ENCODE peak calls at places on chromosome 22, in five cellular contexts. One of them, this sample, is unnamed.

GRCh38 chr22:48335442-48336139 is 1492.1 kb downstream of the BRD1 start:
- DNase-seq in H1: no peak
- DNase-seq in prostate gland: no peak
- DNase-seq in fibroblast of the aortic adventitia: no peak
- DNase-seq in upper lobe of right lung: no peak
- DNase-seq in this sample: peak

GRCh38 chr22:25202290-25202921 is 2.7 kb downstream of the CRYBB3 start:
- DNase-seq in H1: peak
- DNase-seq in prostate gland: peak
- DNase-seq in fibroblast of the aortic adventitia: peak
- DNase-seq in upper lobe of right lung: peak
- DNase-seq in this sample: peak

GRCh38 chr22:47449508-47450270 is 687.2 kb downstream of the TBC1D22A start:
- DNase-seq in H1: no peak
- DNase-seq in prostate gland: no peak
- DNase-seq in fibroblast of the aortic adventitia: no peak
- DNase-seq in upper lobe of right lung: no peak
- DNase-seq in this sample: no peak

GRCh38 chr22:19717181-19717580 is 2.9 kb downstream of the SEPTIN5 start:
- DNase-seq in H1: no peak
- DNase-seq in prostate gland: no peak
- DNase-seq in fibroblast of the aortic adventitia: no peak
- DNase-seq in upper lobe of right lung: no peak
- DNase-seq in this sample: no peak

GRCh38 chr22:37496651-37497599 is 10.7 kb upstream of the MFNG start:
- DNase-seq in H1: no peak
- DNase-seq in prostate gland: no peak
- DNase-seq in fibroblast of the aortic adventitia: peak
- DNase-seq in upper lobe of right lung: no peak
- DNase-seq in this sample: peak

GRCh38 chr22:35301370-35301874 is 1.7 kb downstream of the TOM1 start:
- DNase-seq in H1: no peak
- DNase-seq in prostate gland: no peak
- DNase-seq in fibroblast of the aortic adventitia: peak
- DNase-seq in upper lobe of right lung: peak
- DNase-seq in this sample: peak

GRCh38 chr22:45997077-45997774 is 20.3 kb upstream of the WNT7B start:
- DNase-seq in H1: no peak
- DNase-seq in prostate gland: peak
- DNase-seq in fibroblast of the aortic adventitia: peak
- DNase-seq in upper lobe of right lung: peak
- DNase-seq in this sample: peak

GRCh38 chr22:36068776-36069344 is 40.2 kb upstream of the RBFOX2 start:
- DNase-seq in H1: no peak
- DNase-seq in prostate gland: no peak
- DNase-seq in fibroblast of the aortic adventitia: no peak
- DNase-seq in upper lobe of right lung: no peak
- DNase-seq in this sample: no peak

GRCh38 chr22:37740455-37741311 is 43.8 kb downstream of the TRIOBP start:
- DNase-seq in H1: no peak
- DNase-seq in prostate gland: no peak
- DNase-seq in fibroblast of the aortic adventitia: no peak
- DNase-seq in upper lobe of right lung: no peak
- DNase-seq in this sample: no peak

GRCh38 chr22:38124236-38124974 is 13.9 kb upstream of the BAIAP2L2 start:
- DNase-seq in H1: no peak
- DNase-seq in prostate gland: no peak
- DNase-seq in fibroblast of the aortic adventitia: no peak
- DNase-seq in upper lobe of right lung: no peak
- DNase-seq in this sample: no peak

GRCh38 chr22:20149257-20150250 is 1.3 kb downstream of the CCDC188 start:
- DNase-seq in H1: no peak
- DNase-seq in prostate gland: no peak
- DNase-seq in fibroblast of the aortic adventitia: no peak
- DNase-seq in upper lobe of right lung: no peak
- DNase-seq in this sample: no peak

GRCh38 chr22:20551805-20552449 is 44.5 kb downstream of the MED15 start:
- DNase-seq in H1: no peak
- DNase-seq in prostate gland: no peak
- DNase-seq in fibroblast of the aortic adventitia: peak
- DNase-seq in upper lobe of right lung: no peak
- DNase-seq in this sample: peak

GRCh38 chr22:17770180-17771077 is 3.8 kb downstream of the BID start:
- DNase-seq in H1: peak
- DNase-seq in prostate gland: no peak
- DNase-seq in fibroblast of the aortic adventitia: no peak
- DNase-seq in upper lobe of right lung: no peak
- DNase-seq in this sample: no peak

GRCh38 chr22:20463324-20464095 is 25.9 kb upstream of the SCARF2 start:
- DNase-seq in H1: no peak
- DNase-seq in prostate gland: no peak
- DNase-seq in fibroblast of the aortic adventitia: no peak
- DNase-seq in upper lobe of right lung: peak
- DNase-seq in this sample: no peak

GRCh38 chr22:27461470-27461869 is 340.1 kb downstream of the MN1 start:
- DNase-seq in H1: no peak
- DNase-seq in prostate gland: no peak
- DNase-seq in fibroblast of the aortic adventitia: peak
- DNase-seq in upper lobe of right lung: no peak
- DNase-seq in this sample: peak

GRCh38 chr22:25714739-25715138 is 27.2 kb upstream of the MYO18B start:
- DNase-seq in H1: no peak
- DNase-seq in prostate gland: no peak
- DNase-seq in fibroblast of the aortic adventitia: no peak
- DNase-seq in upper lobe of right lung: no peak
- DNase-seq in this sample: no peak

GRCh38 chr22:20159088-20159487 is 8.2 kb upstream of the CCDC188 start:
- DNase-seq in H1: peak
- DNase-seq in prostate gland: no peak
- DNase-seq in fibroblast of the aortic adventitia: no peak
- DNase-seq in upper lobe of right lung: no peak
- DNase-seq in this sample: no peak

GRCh38 chr22:26669060-26669481 is 11.7 kb downstream of the MIAT start:
- DNase-seq in H1: peak
- DNase-seq in prostate gland: no peak
- DNase-seq in fibroblast of the aortic adventitia: no peak
- DNase-seq in upper lobe of right lung: no peak
- DNase-seq in this sample: peak

GRCh38 chr22:37045958-37046357 is 5.6 kb upstream of the KCTD17 start:
- DNase-seq in H1: no peak
- DNase-seq in prostate gland: no peak
- DNase-seq in fibroblast of the aortic adventitia: peak
- DNase-seq in upper lobe of right lung: no peak
- DNase-seq in this sample: peak

GRCh38 chr22:17754233-17754925 is 19.9 kb downstream of the BID start:
- DNase-seq in H1: no peak
- DNase-seq in prostate gland: no peak
- DNase-seq in fibroblast of the aortic adventitia: no peak
- DNase-seq in upper lobe of right lung: no peak
- DNase-seq in this sample: no peak

GRCh38 chr22:19423906-19424500 is 7.5 kb downstream of the HIRA start:
- DNase-seq in H1: no peak
- DNase-seq in prostate gland: no peak
- DNase-seq in fibroblast of the aortic adventitia: no peak
- DNase-seq in upper lobe of right lung: no peak
- DNase-seq in this sample: no peak

GRCh38 chr22:50544078-50544745 is 1.5 kb upstream of the KLHDC7B start:
- DNase-seq in H1: peak
- DNase-seq in prostate gland: peak
- DNase-seq in fibroblast of the aortic adventitia: peak
- DNase-seq in upper lobe of right lung: peak
- DNase-seq in this sample: peak

GRCh38 chr22:49964493-49965290 is 4.1 kb downstream of the PIM3 start:
- DNase-seq in H1: peak
- DNase-seq in prostate gland: no peak
- DNase-seq in fibroblast of the aortic adventitia: no peak
- DNase-seq in upper lobe of right lung: peak
- DNase-seq in this sample: no peak

GRCh38 chr22:46149493-46149997 is 781 bp upstream of the PPARA start:
- DNase-seq in H1: peak
- DNase-seq in prostate gland: peak
- DNase-seq in fibroblast of the aortic adventitia: no peak
- DNase-seq in upper lobe of right lung: peak
- DNase-seq in this sample: no peak

GRCh38 chr22:47465809-47466208 is 703.4 kb downstream of the TBC1D22A start:
- DNase-seq in H1: no peak
- DNase-seq in prostate gland: no peak
- DNase-seq in fibroblast of the aortic adventitia: no peak
- DNase-seq in upper lobe of right lung: no peak
- DNase-seq in this sample: no peak

GRCh38 chr22:27224485-27225364 is 567.3 kb downstream of the MIAT start:
- DNase-seq in H1: no peak
- DNase-seq in prostate gland: no peak
- DNase-seq in fibroblast of the aortic adventitia: peak
- DNase-seq in upper lobe of right lung: no peak
- DNase-seq in this sample: peak

GRCh38 chr22:36371920-36372319 is 15.8 kb downstream of the MYH9 start:
- DNase-seq in H1: no peak
- DNase-seq in prostate gland: no peak
- DNase-seq in fibroblast of the aortic adventitia: no peak
- DNase-seq in upper lobe of right lung: no peak
- DNase-seq in this sample: no peak

GRCh38 chr22:41642711-41643110 is 21.6 kb downstream of the XRCC6 start:
- DNase-seq in H1: no peak
- DNase-seq in prostate gland: no peak
- DNase-seq in fibroblast of the aortic adventitia: no peak
- DNase-seq in upper lobe of right lung: no peak
- DNase-seq in this sample: peak

DNA sequence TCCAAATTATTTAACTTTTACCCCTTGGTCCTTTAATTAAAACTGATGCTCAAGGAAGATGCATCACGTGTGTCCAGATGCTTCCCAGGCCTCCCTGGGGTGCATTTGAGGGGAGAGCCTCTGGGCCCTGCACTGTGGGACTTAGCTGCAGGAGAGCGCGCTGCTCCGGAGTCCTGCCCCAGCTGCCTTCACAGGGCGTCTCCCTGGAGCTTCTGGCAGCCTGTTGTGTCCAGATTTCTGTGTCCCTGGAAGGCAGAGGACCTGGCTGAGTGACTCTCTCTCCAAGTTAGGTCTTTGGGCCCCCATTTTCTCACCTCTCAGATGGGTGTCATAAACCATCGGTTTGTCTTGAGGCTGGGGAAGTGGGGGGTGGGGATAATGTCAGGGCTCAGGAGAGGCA is 3.0 kb downstream of the ARHGAP8 start:
- DNase-seq in H1: no peak
- DNase-seq in prostate gland: no peak
- DNase-seq in fibroblast of the aortic adventitia: no peak
- DNase-seq in upper lobe of right lung: no peak
- DNase-seq in this sample: no peak
- H3K4me3 ChIP-seq in H1: peak
- H3K4me3 ChIP-seq in prostate gland: no peak
- H3K4me3 ChIP-seq in fibroblast of the aortic adventitia: no peak
- H3K4me3 ChIP-seq in upper lobe of right lung: no peak
- H3K4me3 ChIP-seq in this sample: no peak

DNA sequence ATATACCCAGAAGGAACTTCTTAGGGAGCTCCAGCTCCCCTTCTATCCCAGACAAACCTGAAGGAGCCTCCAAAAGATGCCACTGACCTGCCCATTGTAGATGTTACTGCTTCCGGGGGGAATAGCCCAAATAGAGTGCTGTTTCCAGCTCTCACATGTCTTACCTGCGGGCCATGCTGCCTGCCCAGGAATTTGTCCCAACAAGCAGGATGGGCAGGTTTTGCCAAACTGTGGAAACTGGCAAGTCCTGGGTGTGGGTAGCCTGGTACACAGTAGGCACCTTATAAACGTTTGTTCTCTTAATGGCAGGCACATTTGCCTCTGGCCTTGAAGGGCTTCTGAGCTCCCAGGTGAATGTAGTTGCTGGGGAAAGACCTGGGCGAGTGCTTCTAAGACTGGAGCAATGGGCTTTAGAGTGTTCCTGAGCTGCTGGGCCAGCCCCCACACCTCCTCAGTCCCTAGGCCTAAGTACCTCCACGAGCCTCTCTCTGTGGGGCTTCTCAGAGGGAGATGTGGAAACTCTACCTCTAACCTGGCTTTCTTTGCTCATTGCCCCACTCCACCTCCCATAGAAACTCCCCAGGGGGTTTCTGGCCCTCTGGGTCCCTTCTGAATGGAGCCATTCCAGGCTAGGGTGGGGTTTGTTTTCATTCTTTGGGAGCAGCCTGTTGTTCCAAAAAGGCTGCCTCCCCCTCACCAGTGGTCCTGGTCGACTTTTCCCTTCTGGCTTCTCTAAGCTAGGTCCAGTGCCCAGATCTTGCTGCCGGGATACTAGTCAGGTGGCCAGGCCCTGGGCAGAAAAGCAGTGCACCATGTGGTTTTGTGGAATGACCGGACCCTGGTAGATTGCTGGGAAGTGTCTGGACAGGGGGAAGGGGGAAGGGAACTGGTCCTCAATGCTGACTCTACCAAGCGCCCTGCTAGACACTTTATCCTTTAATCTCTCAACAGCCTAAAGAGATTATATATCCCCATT is 37.2 kb downstream of the LIMK2 start:
- DNase-seq in H1: no peak
- DNase-seq in prostate gland: peak
- DNase-seq in fibroblast of the aortic adventitia: peak
- DNase-seq in upper lobe of right lung: no peak
- DNase-seq in this sample: no peak
- H3K4me3 ChIP-seq in H1: no peak
- H3K4me3 ChIP-seq in prostate gland: peak
- H3K4me3 ChIP-seq in fibroblast of the aortic adventitia: peak
- H3K4me3 ChIP-seq in upper lobe of right lung: peak
- H3K4me3 ChIP-seq in this sample: peak

GRCh38 chr22:23621082-23621780 is 10.9 kb downstream of the DRICH1 start:
- DNase-seq in H1: no peak
- DNase-seq in prostate gland: no peak
- DNase-seq in fibroblast of the aortic adventitia: no peak
- DNase-seq in upper lobe of right lung: no peak
- DNase-seq in this sample: no peak
- H3K4me3 ChIP-seq in H1: no peak
- H3K4me3 ChIP-seq in prostate gland: no peak
- H3K4me3 ChIP-seq in fibroblast of the aortic adventitia: no peak
- H3K4me3 ChIP-seq in upper lobe of right lung: no peak
- H3K4me3 ChIP-seq in this sample: no peak

DNA sequence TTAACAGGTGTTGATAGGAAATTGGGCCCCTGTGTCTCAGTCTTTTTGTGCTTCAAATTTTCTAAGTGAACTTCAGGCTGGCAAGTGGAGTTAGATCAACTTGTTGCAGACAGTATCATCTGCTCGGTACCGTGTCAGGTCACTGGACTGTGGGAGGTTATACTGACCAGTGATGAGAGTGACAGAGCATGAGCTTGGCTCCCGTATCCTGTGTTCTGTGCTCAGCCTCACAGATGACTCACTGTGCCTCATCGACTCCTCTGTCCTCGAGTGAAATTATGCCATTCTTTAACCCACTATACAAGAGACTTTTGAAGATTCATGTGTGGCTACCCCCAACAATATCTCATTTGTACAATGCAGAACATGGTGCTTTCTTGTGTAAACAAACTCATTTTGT is 7.9 kb downstream of the GRAP2 start:
- DNase-seq in H1: no peak
- DNase-seq in prostate gland: no peak
- DNase-seq in fibroblast of the aortic adventitia: no peak
- DNase-seq in upper lobe of right lung: no peak
- DNase-seq in this sample: no peak
- H3K4me3 ChIP-seq in H1: no peak
- H3K4me3 ChIP-seq in prostate gland: no peak
- H3K4me3 ChIP-seq in fibroblast of the aortic adventitia: no peak
- H3K4me3 ChIP-seq in upper lobe of right lung: no peak
- H3K4me3 ChIP-seq in this sample: no peak

GRCh38 chr22:42990131-42990838 is 24.7 kb downstream of the PACSIN2 start:
- DNase-seq in H1: no peak
- DNase-seq in prostate gland: no peak
- DNase-seq in fibroblast of the aortic adventitia: peak
- DNase-seq in upper lobe of right lung: no peak
- DNase-seq in this sample: peak
- H3K4me3 ChIP-seq in H1: no peak
- H3K4me3 ChIP-seq in prostate gland: no peak
- H3K4me3 ChIP-seq in fibroblast of the aortic adventitia: no peak
- H3K4me3 ChIP-seq in upper lobe of right lung: no peak
- H3K4me3 ChIP-seq in this sample: no peak